ENCODE peak calls at places on chromosomes 5 and 9, in four cellular contexts. E is CD4-positive, alpha-beta T cell; G is GM23338; Q is mammary epithelial cell. J is an unnamed sample.
A peak's percentile ranks its signal among the peaks of the same experiment; 100 is the strongest.

GRCh38 chr9:114958021-114958846 is 27.8 kb upstream of the TNFSF8 start:
- DNase-seq in E (no peak), G (no peak), Q (peak; percentile 8), J (no peak)

GRCh38 chr5:127386557-127386956 is 96.0 kb downstream of the MEGF10 start:
- DNase-seq in E (no peak), G (no peak), Q (peak; percentile 55), J (no peak)

GRCh38 chr5:179225387-179225786 is 119.9 kb downstream of the ADAMTS2 start:
- DNase-seq in E (no peak), G (no peak), Q (no peak), J (no peak)

GRCh38 chr5:157303667-157304327 is 37.9 kb downstream of the CYFIP2 start:
- DNase-seq in E (peak; percentile 45), G (peak; percentile 85), Q (no peak), J (no peak)

GRCh38 chr9:136722093-136722968 is 10.0 kb downstream of the DIPK1B start:
- DNase-seq in E (no peak), G (no peak), Q (no peak), J (no peak)

GRCh38 chr5:107670028-107670926 is 460 bp downstream of the EFNA5 start:
- DNase-seq in E (no peak), G (peak; percentile 71), Q (peak; percentile 56), J (peak; percentile 32)

GRCh38 chr5:119339344-119339743 is 16.5 kb upstream of the TNFAIP8 start:
- DNase-seq in E (no peak), G (no peak), Q (no peak), J (no peak)

GRCh38 chr9:3898371-3899218 is 372.8 kb upstream of the RFX3 start:
- DNase-seq in E (no peak), G (no peak), Q (no peak), J (no peak)

GRCh38 chr9:93663877-93664548 is 87.6 kb downstream of the PHF2 start:
- DNase-seq in E (no peak), G (no peak), Q (no peak), J (no peak)

GRCh38 chr5:131413605-131414559 is 150.0 kb downstream of the CDC42SE2 start:
- DNase-seq in E (no peak), G (no peak), Q (no peak), J (no peak)

GRCh38 chr9:110526426-110526825 is 53.1 kb downstream of the SVEP1 start:
- DNase-seq in E (no peak), G (no peak), Q (peak; percentile 56), J (peak; percentile 54)

GRCh38 chr9:85173967-85174366 is 504.4 kb downstream of the NTRK2 start:
- DNase-seq in E (no peak), G (no peak), Q (no peak), J (no peak)

GRCh38 chr5:157108961-157109360 is at the start of gene HAVCR2:
- DNase-seq in E (peak; percentile 14), G (no peak), Q (no peak), J (no peak)

GRCh38 chr9:34985311-34985899 is 4.1 kb upstream of the DNAJB5 start:
- DNase-seq in E (peak; percentile 20), G (peak; percentile 84), Q (peak; percentile 47), J (no peak)
- TF ChIP-seq CTCF in E (peak; percentile 74), G (peak; percentile 95), Q (peak; percentile 89), J (peak; percentile 80)

GRCh38 chr9:124855944-124856773 is 2.9 kb downstream of the WDR38 start:
- DNase-seq in E (no peak), G (peak; percentile 84), Q (peak; percentile 35), J (no peak)
- H3K27ac ChIP-seq in E (no peak overlapping the region), G (peak overlapping the region; percentile 72), Q (no peak overlapping the region), J (no peak overlapping the region)

DNA sequence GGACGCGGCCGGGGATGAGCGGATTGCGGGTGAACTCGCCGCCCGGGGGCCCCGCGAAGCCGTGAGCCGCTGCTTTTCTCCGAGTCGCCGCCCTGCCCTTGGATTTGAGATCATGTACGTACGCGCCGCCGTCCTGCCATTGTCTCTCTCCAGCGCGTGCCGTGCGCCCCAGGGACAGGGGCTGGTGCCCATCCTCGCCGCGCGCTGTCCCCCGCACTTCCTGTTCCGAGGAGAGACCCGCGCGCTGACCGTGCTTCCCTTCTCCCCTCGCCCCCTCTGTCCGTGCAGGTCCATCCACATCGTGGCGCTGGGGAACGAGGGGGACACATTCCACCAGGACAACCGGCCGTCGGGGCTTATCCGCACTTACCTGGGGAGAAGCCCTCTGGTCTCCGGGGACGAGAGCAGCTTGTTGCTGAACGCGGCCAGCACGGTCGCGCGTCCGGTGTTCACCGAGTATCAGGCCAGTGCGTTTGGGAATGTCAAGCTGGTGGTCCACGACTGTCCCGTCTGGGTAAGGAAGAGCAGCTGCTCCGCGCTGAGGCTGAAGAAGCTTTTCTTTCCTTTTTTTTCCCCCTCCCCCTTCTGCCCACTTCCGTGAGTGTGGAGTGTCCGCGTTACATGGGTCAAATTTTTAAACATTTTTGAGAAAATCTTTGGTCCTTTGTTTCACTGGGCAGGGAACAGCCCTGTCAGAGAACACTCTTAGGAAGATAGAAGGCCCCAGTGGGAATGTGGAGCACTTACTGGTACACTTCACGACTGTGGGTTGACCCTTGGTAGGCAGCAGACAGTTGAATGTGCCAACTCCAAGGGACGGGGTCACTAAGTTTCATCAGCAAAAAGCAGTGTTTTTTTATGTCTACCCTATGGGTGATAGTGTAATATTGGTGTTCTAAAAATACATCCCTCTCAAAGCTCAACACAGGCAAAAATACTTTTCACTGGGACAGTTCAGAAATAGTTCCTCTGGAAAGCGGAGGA is 727 bp downstream of the RHOBTB3 start:
- DNase-seq in E (no peak), G (peak; percentile 74), Q (peak; percentile 10), J (no peak)
- H3K27me3 ChIP-seq in E (peaks cover 28% of the 10 kb centered on the region), G (peaks cover 78% of the 10 kb centered on the region), Q (peaks cover 9% of the 10 kb centered on the region), J (peaks cover 20% of the 10 kb centered on the region)

DNA sequence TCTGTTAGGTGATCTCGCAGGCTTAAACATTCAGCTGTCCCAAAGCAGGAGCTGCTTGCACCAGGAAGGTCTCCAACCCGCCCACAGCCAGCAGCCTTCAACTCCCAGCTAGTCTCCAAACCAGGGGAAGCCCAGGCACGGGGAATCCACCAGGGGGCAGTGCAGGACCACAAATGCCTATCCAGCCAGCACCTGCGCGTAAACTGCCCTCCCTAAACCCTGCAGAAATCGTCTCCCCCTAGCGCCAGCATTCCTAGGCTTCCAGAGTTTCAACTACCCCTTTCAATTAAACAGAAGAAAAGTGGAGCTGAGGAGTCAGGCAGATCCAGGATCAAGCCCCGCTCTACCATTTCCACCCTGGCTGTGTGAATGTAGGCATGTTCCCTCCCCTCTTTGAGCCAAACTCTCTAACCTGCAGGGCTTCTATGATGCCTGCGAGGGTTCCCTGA is 72.0 kb downstream of the HRH2 start:
- DNase-seq in E (peak; percentile 92), G (peak; percentile 98), Q (peak; percentile 74), J (peak; percentile 71)
- TF ChIP-seq CTCF in E (peak; percentile 93), G (peak; percentile 99), Q (peak; percentile 97), J (peak; percentile 99)

GRCh38 chr9:130839237-130840111 is 4.4 kb downstream of the ABL1 start:
- DNase-seq in E (no peak), G (no peak), Q (no peak), J (no peak)
- H3K27ac ChIP-seq in E (no peak overlapping the region), G (peak overlapping the region; percentile 67), Q (no peak overlapping the region), J (no peak overlapping the region)